ENCODE peak calls at places on chromosomes 3 and 15, in four cellular contexts. One of them, this sample, is unnamed.

GRCh38 chr3:194087995-194088841 is 47.7 kb upstream of the HES1 start:
- DNase-seq in MM.1S: no peak
- DNase-seq in GM13977: no peak
- DNase-seq in coronary artery: no peak
- DNase-seq in this sample: no peak

GRCh38 chr3:29513236-29513635 is 232.4 kb downstream of the RBMS3 start:
- DNase-seq in GM13977: no peak
- DNase-seq in coronary artery: no peak
- DNase-seq in MM.1S: no peak
- DNase-seq in this sample: no peak

GRCh38 chr3:18246336-18247060 is 178.6 kb downstream of the SATB1 start:
- DNase-seq in coronary artery: no peak
- DNase-seq in GM13977: no peak
- DNase-seq in MM.1S: no peak
- DNase-seq in this sample: no peak

GRCh38 chr3:74139648-74140047 is 474.8 kb downstream of the CNTN3 start:
- DNase-seq in MM.1S: peak; percentile 36
- DNase-seq in GM13977: no peak
- DNase-seq in coronary artery: no peak
- DNase-seq in this sample: no peak

GRCh38 chr15:76134537-76134936 is 74.8 kb downstream of the TMEM266 start:
- DNase-seq in coronary artery: no peak
- DNase-seq in MM.1S: no peak
- DNase-seq in GM13977: no peak
- DNase-seq in this sample: no peak

GRCh38 chr3:102174312-102174712 is 260.5 kb upstream of the ZPLD1 start:
- DNase-seq in coronary artery: no peak
- DNase-seq in MM.1S: no peak
- DNase-seq in GM13977: no peak
- DNase-seq in this sample: no peak

GRCh38 chr3:24956613-24957012 is 462.0 kb upstream of the THRB start:
- DNase-seq in GM13977: no peak
- DNase-seq in coronary artery: no peak
- DNase-seq in MM.1S: no peak
- DNase-seq in this sample: no peak

GRCh38 chr15:35000511-35000910 is 12.4 kb upstream of the ZNF770 start:
- DNase-seq in coronary artery: no peak
- DNase-seq in GM13977: no peak
- DNase-seq in MM.1S: no peak
- DNase-seq in this sample: no peak

GRCh38 chr3:172550347-172550943 is 27.2 kb upstream of the TNFSF10 start:
- DNase-seq in coronary artery: no peak
- DNase-seq in MM.1S: no peak
- DNase-seq in GM13977: no peak
- DNase-seq in this sample: peak; percentile 35

GRCh38 chr15:52496175-52496574 is 32.5 kb downstream of the MYO5A start:
- DNase-seq in GM13977: no peak
- DNase-seq in MM.1S: no peak
- DNase-seq in coronary artery: no peak
- DNase-seq in this sample: peak; percentile 31

GRCh38 chr3:88462241-88462640 is 312.5 kb downstream of the C3orf38 start:
- DNase-seq in MM.1S: no peak
- DNase-seq in GM13977: no peak
- DNase-seq in coronary artery: no peak
- DNase-seq in this sample: no peak

GRCh38 chr15:69730281-69731235 is 277.9 kb downstream of the RPLP1 start:
- DNase-seq in MM.1S: no peak
- DNase-seq in GM13977: no peak
- DNase-seq in coronary artery: no peak
- DNase-seq in this sample: no peak

GRCh38 chr3:182233957-182234356 is 522.2 kb downstream of the SOX2 start:
- DNase-seq in MM.1S: no peak
- DNase-seq in coronary artery: no peak
- DNase-seq in GM13977: no peak
- DNase-seq in this sample: no peak

GRCh38 chr3:85574306-85574705 is 615.5 kb downstream of the CADM2 start:
- DNase-seq in coronary artery: no peak
- DNase-seq in MM.1S: no peak
- DNase-seq in GM13977: no peak
- DNase-seq in this sample: no peak

GRCh38 chr3:76405196-76405595 is 619.8 kb upstream of the ZNF717 start:
- DNase-seq in MM.1S: no peak
- DNase-seq in GM13977: no peak
- DNase-seq in coronary artery: no peak
- DNase-seq in this sample: no peak

GRCh38 chr3:176872771-176873209 is 324.5 kb downstream of the TBL1XR1 start:
- DNase-seq in MM.1S: peak; percentile 91
- DNase-seq in coronary artery: no peak
- DNase-seq in GM13977: peak; percentile 35
- DNase-seq in this sample: peak; percentile 75

GRCh38 chr15:59299919-59300617 is 72.6 kb downstream of the MYO1E start:
- DNase-seq in GM13977: peak; percentile 60
- DNase-seq in MM.1S: peak; percentile 86
- DNase-seq in coronary artery: peak; percentile 86
- DNase-seq in this sample: peak; percentile 97

GRCh38 chr3:52210550-52211046 is 12.6 kb downstream of the ALAS1 start:
- DNase-seq in coronary artery: no peak
- DNase-seq in GM13977: no peak
- DNase-seq in MM.1S: no peak
- DNase-seq in this sample: no peak

GRCh38 chr3:187039100-187039722 is 100.1 kb downstream of the RPL39L start:
- DNase-seq in coronary artery: no peak
- DNase-seq in MM.1S: no peak
- DNase-seq in GM13977: no peak
- DNase-seq in this sample: no peak

GRCh38 chr15:75639191-75639708 is 774 bp downstream of the IMP3 start:
- DNase-seq in GM13977: no peak
- DNase-seq in MM.1S: no peak
- DNase-seq in coronary artery: no peak
- DNase-seq in this sample: no peak

DNA sequence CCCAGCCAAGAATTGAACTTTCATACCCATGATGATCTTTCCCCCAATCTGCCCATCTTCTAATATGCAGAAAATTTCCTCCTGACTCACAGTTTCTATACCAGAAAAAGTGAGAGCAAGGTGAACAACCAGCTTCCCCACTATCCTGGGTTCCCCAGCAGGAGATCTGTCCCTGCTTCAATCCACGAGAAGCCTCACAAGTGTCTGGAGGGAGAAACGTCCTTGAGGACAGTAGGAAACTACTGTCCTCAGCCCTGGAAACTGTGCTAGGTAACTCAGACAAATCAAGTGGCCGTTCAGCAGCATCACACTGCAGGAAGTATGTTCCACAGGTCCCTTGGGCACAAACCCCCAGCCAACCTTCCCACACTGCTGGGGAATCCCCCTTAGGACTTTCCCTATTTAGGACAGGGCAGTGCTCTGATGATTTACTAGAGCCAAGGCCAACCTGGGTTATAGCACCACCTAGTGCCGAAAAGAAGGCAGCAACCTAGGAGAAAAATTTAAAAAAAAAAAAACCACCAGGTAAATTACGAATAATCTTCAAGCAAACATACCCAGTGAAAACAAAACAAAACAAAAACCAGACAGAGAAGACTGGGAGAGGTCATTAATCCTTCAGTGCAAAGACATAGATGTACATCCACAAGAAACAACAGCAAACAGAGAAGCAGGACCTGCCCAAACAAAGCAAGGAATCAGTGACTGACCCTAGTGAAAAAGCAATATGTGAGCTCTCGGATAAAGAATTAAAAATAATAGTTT is 36.0 kb downstream of the MORC1 start:
- DNase-seq in MM.1S: peak; percentile 76
- DNase-seq in coronary artery: no peak
- DNase-seq in GM13977: peak; percentile 41
- DNase-seq in this sample: peak; percentile 89
- TF ChIP-seq CTCF in MM.1S: peak; percentile 87
- TF ChIP-seq CTCF in coronary artery: no peak
- TF ChIP-seq CTCF in GM13977: peak; percentile 78
- TF ChIP-seq CTCF in this sample: peak; percentile 80

DNA sequence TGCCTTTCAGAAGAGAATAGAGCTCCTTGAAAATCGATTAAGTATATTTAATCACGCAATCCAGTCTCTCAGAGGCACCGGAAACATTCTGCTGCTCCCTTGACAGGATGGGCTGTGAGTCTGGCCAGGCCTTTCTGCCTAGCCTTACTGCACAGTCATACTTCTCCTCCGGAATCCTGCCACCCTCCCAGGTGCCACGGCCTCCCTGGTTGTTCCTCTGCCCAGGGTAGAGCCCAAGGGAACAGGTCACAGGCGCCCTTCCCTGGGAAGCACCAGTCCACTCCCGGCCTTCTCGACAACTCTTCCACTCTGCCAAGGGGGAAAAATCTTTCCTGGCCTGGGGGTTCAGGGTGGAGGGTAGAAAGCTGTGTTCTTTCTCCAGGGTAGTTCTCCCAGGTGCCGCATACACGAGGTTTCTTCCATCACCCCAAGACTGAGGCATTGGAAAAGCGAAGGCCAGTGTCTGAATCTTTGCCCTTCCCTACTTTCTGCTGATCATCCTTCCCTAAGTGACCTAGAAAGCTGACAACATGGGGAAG is 17.4 kb upstream of the SYNM start:
- DNase-seq in MM.1S: no peak
- DNase-seq in coronary artery: no peak
- DNase-seq in GM13977: no peak
- DNase-seq in this sample: no peak
- TF ChIP-seq CTCF in MM.1S: no peak
- TF ChIP-seq CTCF in coronary artery: no peak
- TF ChIP-seq CTCF in GM13977: no peak
- TF ChIP-seq CTCF in this sample: no peak

DNA sequence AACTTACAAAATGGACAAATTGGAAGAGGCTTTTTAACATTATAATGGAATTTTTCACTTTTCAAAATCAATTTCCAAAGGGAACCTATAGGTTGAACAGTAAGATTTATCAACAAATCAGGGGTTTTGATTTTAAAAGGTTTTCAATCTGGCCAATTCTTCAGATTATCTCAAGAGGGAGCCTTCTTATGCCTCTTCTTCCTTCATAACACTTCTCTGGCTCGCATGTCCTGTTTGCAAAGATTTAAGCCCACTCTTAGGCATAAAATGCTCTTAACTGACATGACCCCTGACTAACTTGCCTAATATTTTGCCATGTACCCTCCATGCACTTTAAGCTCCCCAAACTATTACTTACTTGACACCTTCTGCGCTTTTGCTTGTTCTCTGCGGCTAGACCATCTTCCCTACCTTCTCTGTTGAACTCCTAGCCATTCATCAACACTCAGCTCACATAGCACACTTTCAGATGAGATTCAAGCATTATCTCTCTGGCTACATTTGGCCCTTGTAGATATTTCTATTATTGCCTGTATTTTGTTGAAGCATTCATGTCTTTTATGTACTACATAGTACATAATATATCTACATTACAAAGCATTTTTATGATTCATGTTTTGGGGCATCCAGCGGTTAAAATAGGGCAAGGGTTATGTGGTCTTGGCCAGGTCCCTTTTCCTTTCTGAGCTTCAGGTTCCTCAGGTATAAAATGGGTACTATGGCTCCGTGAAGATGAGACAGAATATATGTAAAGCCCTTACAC is 1.0 kb upstream of the ARIH1 start:
- DNase-seq in MM.1S: no peak
- DNase-seq in GM13977: no peak
- DNase-seq in coronary artery: no peak
- DNase-seq in this sample: peak; percentile 4
- TF ChIP-seq CTCF in MM.1S: peak; percentile 28
- TF ChIP-seq CTCF in GM13977: peak; percentile 13
- TF ChIP-seq CTCF in coronary artery: no peak
- TF ChIP-seq CTCF in this sample: no peak

DNA sequence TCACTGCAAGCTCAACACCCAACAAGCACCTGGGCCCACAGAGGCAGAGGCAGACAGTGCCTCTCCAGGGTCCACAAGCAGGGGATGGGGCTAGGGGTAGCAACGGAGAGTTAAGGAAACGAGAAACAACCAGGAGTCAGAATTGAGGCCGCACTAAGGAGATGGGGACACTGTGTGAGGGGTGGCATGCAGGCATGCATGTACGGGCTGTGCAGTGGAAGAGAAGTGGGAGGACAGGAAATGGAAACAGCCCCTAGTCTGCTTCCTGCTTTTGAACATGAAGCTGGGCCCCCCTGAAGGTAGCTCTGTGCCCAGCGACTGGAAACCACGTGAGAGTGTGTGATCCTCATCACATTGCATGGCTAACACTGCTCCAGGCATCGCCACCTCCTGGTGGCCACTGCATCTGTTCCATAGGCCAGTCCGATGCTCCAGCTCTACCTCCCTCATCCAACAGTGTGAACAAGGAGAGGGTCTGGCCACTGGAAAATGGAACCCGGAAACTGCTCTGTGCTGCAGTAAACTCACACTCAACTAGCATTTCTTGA is 44.0 kb downstream of the XXYLT1 start:
- DNase-seq in coronary artery: peak; percentile 52
- DNase-seq in MM.1S: peak; percentile 3
- DNase-seq in GM13977: no peak
- DNase-seq in this sample: no peak
- TF ChIP-seq CTCF in coronary artery: no peak
- TF ChIP-seq CTCF in MM.1S: no peak
- TF ChIP-seq CTCF in GM13977: peak; percentile 48
- TF ChIP-seq CTCF in this sample: peak; percentile 22

DNA sequence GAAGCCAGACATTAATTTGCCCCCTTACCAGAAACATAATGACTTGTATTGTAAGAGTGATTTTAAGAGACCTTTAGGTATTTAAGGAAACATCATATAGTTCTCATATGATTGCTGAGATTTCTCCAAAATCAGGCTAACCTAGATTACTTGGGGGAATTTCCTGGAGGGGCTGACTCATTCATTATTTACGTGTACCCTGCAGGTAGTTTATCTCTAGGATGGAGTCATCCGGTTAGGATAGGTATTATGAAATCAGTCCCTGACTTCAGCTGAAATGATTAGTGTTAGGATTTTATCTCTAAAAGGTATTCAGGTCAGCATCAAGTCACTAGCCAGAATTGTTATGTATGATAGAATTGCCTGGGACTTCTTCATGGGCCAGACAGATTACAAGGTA is 97.5 kb downstream of the TCF12 start:
- DNase-seq in coronary artery: no peak
- DNase-seq in MM.1S: no peak
- DNase-seq in GM13977: no peak
- DNase-seq in this sample: no peak
- TF ChIP-seq CTCF in coronary artery: no peak
- TF ChIP-seq CTCF in MM.1S: no peak
- TF ChIP-seq CTCF in GM13977: no peak
- TF ChIP-seq CTCF in this sample: no peak

DNA sequence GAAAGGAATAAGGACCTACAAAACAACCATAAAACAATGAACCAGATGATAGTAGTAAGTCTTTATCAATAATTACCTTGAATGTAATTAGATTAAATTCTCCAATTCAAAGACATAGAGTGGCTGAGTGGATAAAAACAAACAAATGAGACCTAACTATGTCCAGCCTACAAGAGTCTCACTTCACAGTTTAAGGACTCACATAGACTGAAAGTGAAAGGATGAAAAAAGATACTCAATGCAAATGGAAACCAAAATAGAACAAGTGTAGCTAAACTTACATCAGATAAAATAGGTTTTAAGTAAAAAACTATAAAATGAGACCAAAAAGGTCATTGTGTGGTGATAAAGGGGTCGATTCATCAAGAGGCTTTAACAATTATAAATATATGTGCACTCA is 21.9 kb upstream of the NR1I2 start:
- DNase-seq in MM.1S: peak; percentile 72
- DNase-seq in GM13977: no peak
- DNase-seq in coronary artery: no peak
- DNase-seq in this sample: peak; percentile 27
- TF ChIP-seq CTCF in MM.1S: no peak
- TF ChIP-seq CTCF in GM13977: no peak
- TF ChIP-seq CTCF in coronary artery: no peak
- TF ChIP-seq CTCF in this sample: no peak

This sample was measured in GM12865.